ENCODE peak calls at places on chromosomes 5 and 9, in seven cellular contexts. W is amniotic stem cell; S is A549; U is T47D; G is body of pancreas; P is PC-3; O is stimulated activated CD4-positive, alpha-beta T cell treated with anti-CD3 and anti-CD28 coated beads, TNF-alpha, amount 100 ng/mL, for 4 hours. V is an unnamed sample.

GRCh38 chr5:126525630-126526245 is 69.3 kb downstream of the ALDH7A1 start:
- DNase-seq in W (no peak), U (peak; percentile 72), P (no peak), S (peak; percentile 28), O (no peak), G (peak; percentile 56), V (peak; percentile 43)

GRCh38 chr5:50923768-50924113 is 257.3 kb downstream of the PARP8 start:
- DNase-seq in O (no peak), G (no peak), W (no peak), S (no peak), U (no peak), P (no peak), V (no peak)

GRCh38 chr5:61000887-61001286 is 55.9 kb downstream of the NDUFAF2 start:
- DNase-seq in O (no peak), G (no peak), P (no peak), S (no peak), W (no peak), U (no peak), V (no peak)

GRCh38 chr5:152556779-152557178 is 151.7 kb upstream of the NMUR2 start:
- DNase-seq in U (no peak), S (no peak), W (no peak), O (no peak), G (peak; percentile 23), P (no peak), V (no peak)

GRCh38 chr9:122197334-122197872 is 31.4 kb downstream of the LHX6 start:
- DNase-seq in S (no peak), G (no peak), O (no peak), U (no peak), P (no peak), W (no peak), V (no peak)

GRCh38 chr9:78133751-78134150 is 102.1 kb upstream of the CEP78 start:
- DNase-seq in W (no peak), G (no peak), P (peak; percentile 33), U (no peak), O (no peak), S (no peak), V (no peak)

GRCh38 chr9:91711755-91712591 is 238.1 kb downstream of the ROR2 start:
- DNase-seq in U (peak; percentile 37), P (peak; percentile 19), S (no peak), O (no peak), G (no peak), W (no peak), V (no peak)

GRCh38 chr9:113215142-113215541 is 5.9 kb downstream of the FKBP15 start:
- DNase-seq in S (peak; percentile 48), W (no peak), U (no peak), O (no peak), P (peak; percentile 48), G (no peak), V (no peak)

GRCh38 chr5:592158-592557 is 20.0 kb upstream of the CEP72 start:
- DNase-seq in G (no peak), S (no peak), W (no peak), P (no peak), O (no peak), U (no peak), V (no peak)

V was measured in AG20443.